ENCODE peak calls at places on chromosomes 5 and 9, in ten cellular contexts. G is ovary, V is GM12891, M is GM12878, F is A549, Q is heart left ventricle, X is erythroblast, A is transverse colon, J is prostate gland, T is Peyer's patch. R is an unnamed sample.

GRCh38 chr9:9949368-9949767 is 663.4 kb downstream of the PTPRD start:
- DNase-seq in G (no peak), V (no peak), M (no peak), F (no peak), Q (no peak), X (no peak), A (no peak), J (no peak), T (no peak), R (no peak)

GRCh38 chr9:110949081-110949480 is 89.2 kb downstream of the LPAR1 start:
- DNase-seq in G (no peak), V (no peak), M (no peak), F (no peak), Q (no peak), X (no peak), A (no peak), J (no peak), T (no peak), R (no peak)

GRCh38 chr9:128894764-128895163 is 12.8 kb downstream of the LRRC8A start:
- DNase-seq in G (no peak), V (no peak), M (no peak), F (no peak), Q (no peak), X (no peak), A (no peak), J (no peak), T (no peak), R (no peak)

GRCh38 chr9:130638278-130639118 is 25.9 kb upstream of the PRDM12 start:
- DNase-seq in G (no peak), V (no peak), M (no peak), F (no peak), Q (no peak), X (no peak), A (no peak), J (no peak), T (no peak), R (no peak)

GRCh38 chr5:102628449-102629175 is 126.5 kb upstream of the PAM start:
- DNase-seq in G (no peak), V (no peak), M (no peak), F (no peak), Q (peak; percentile 34), X (no peak), A (no peak), J (no peak), T (no peak), R (no peak)

GRCh38 chr5:172683696-172684464 is 42.8 kb downstream of the NEURL1B start:
- DNase-seq in G (no peak), V (no peak), M (no peak), F (no peak), Q (no peak), X (peak; percentile 15), A (no peak), J (no peak), T (no peak), R (no peak)

GRCh38 chr5:154366353-154366752 is 79.4 kb upstream of the SAP30L start:
- DNase-seq in G (no peak), V (no peak), M (no peak), F (no peak), Q (no peak), X (no peak), A (no peak), J (no peak), T (no peak), R (no peak)

GRCh38 chr5:2112128-2112808 is 229.5 kb upstream of the IRX4 start:
- DNase-seq in G (no peak), V (no peak), M (no peak), F (no peak), Q (no peak), X (no peak), A (no peak), J (no peak), T (no peak), R (no peak)

GRCh38 chr5:33713087-33713486 is 178.7 kb downstream of the ADAMTS12 start:
- DNase-seq in G (no peak), V (no peak), M (peak; percentile 30), F (no peak), Q (no peak), X (no peak), A (no peak), J (no peak), T (no peak), R (no peak)

GRCh38 chr5:76715734-76716455 is at the start of gene F2R:
- DNase-seq in G (peak; percentile 13), V (peak; percentile 69), M (no peak), F (peak; percentile 79), Q (peak; percentile 79), X (peak; percentile 57), A (peak; percentile 62), J (peak; percentile 20), T (peak; percentile 73), R (no peak)

DNA sequence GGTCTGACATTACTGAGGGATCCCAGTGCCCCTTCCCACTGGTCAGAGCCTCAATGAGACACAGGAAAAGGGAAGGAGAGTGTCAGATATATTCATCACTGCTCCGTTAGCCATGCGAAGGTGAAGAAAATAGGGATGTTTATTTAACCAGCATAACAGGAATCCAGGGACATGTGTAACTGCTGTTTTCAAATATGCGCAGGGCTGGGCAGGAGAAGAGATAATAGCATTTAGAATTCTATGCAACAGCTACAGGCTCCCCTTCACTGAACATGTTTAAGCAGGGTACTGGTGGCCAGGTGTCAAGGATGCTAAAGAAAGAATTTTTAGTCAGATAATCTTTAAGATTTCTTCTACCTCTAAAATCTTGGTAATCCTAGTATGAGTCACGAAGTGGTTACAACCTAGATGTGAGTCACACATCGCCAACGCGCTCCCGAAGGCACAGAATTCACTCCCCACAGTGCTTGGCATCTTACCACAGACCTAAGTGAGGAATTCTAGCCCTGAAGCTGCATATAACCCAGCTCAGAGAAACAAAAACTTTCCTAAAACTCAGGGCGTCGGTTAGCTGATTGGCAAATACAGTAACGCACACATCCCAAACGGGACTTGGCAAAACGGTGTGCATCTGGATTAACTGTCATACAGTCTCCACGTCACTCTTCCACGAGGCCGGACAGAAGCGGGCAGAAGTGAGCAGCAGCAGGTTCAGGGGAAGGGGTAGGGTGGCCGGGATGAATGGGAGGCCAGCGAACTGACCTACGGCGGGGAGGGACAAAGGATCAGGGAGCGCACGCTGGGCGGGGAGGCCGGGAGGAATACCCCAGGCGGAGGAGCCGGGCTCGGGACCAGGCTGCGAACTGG is 1.1 kb downstream of the CTNNAL1 start:
- DNase-seq in G (peak; percentile 55), V (peak; percentile 27), M (no peak), F (peak; percentile 73), Q (peak; percentile 55), X (peak; percentile 88), A (peak; percentile 54), J (peak; percentile 64), T (peak; percentile 64), R (peak; percentile 58)
- TF ChIP-seq POLR2A in G (no peak), V (no peak), M (peak; percentile 54), F (no peak), Q (no peak), X (no peak), A (peak; percentile 26), J (no peak), T (no peak), R (no peak)

DNA sequence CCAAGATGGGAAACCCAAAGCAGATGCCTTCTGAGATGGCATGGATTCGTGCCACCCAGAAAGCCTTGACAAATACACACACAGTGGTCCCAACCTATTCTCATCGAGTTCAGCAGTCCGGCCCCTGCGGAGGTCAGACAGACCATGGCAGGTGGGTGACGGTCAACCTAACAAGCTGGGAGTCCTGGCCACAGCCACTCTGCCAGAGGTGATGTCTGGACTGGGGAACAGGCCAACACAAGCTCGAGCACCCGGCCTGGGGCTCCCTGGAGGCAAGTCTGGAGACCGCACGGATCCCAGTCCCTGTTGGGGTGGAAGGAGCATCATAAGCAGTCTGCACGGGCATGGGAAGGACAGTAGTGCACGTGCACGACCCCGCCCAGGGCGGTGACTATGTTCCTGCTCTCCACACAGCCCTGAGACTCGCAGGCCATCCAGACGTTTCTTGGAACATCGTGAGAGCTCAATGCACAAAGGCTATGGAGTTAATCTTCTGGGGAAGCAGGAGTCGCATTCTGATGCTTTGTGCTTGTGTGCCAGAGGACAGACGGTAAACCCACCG is 45.4 kb upstream of the NOTCH1 start:
- DNase-seq in G (no peak), V (no peak), M (no peak), F (no peak), Q (no peak), X (no peak), A (no peak), J (no peak), T (no peak), R (no peak)
- TF ChIP-seq POLR2A in G (no peak), V (no peak), M (no peak), F (no peak), Q (no peak), X (no peak), A (no peak), J (no peak), T (no peak), R (no peak)

DNA sequence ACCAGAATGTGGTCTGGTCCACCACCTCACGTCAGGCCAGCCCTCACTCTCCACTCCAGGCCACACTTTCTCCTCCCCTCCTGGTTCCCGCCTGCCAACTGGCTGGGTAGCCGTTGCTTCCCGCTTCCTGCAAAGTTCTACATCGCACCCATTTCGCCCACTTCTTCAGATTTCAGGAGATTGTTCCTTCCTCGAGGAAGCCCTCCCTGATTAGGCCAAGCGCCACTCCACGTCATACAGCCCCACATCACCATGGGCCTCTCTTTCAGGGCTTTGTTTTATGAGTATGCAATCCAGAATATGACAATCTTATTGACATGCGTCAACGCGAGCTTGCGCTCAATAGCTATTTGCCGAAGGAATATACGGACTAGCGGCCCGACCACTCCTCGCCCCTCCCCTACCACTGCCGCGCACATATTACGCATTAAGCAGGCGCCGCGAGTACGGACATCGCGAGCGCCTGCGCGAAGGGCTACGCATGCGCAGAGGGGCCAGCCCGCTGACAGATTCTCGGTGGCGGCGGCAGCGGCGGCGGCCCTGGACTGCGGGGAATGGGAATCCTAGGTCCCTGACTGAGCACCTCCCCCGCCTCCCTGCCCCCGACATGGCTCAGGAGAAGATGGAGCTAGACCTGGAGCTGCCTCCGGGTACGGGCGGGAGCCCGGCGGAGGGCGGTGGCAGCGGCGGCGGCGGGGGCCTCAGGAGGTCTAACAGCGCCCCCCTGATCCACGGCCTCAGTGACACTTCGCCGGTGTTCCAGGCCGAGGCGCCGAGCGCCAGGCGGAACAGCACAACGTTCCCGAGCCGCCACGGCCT is 74.7 kb downstream of the PIP5K1B start:
- DNase-seq in G (peak; percentile 93), V (peak; percentile 65), M (peak; percentile 77), F (peak; percentile 63), Q (peak; percentile 97), X (peak; percentile 98), A (peak; percentile 95), J (peak; percentile 85), T (peak; percentile 95), R (peak; percentile 88)
- TF ChIP-seq POLR2A in G (peak; percentile 82), V (peak; percentile 80), M (peak; percentile 93), F (peak; percentile 57), Q (peak; percentile 43), X (peak; percentile 90), A (peak; percentile 86), J (peak; percentile 81), T (peak; percentile 87), R (peak; percentile 75)

DNA sequence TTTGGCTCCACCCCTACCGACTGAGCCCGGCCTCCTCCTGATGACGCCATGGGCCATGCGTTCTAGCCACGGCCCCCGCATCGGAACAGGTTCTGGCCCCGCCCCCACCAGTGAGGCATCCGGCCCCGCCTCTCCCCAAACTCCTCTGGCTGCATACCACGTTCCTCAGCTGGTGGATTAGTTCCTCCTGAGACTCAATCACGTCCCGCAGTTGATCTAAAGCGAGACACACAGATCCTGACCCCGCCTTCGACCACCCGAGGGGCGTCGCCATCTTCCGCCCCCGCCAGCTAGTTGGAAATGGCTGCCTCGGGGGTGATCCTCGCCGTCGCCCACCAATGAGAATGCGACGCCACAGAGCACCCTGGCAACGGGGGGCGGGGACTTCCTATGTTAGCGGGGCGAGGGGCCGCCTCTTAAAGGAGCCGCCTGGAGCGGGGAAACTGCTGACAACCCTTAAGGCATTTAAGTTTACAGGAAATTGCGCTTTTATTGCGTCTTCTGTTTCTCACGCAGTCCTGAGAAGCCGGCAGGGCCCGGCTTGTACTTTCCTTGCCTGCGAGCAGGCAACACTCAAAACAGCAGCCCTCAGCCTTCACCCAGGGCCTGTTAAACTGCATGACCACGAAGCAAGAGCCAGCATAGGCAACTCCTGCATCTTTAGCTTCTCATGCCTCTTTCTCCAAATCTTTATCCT is at the start of gene SPATA24:
- DNase-seq in G (peak; percentile 96), V (peak; percentile 88), M (peak; percentile 95), F (peak; percentile 97), Q (peak; percentile 99), X (peak; percentile 94), A (peak; percentile 98), J (peak; percentile 97), T (peak; percentile 97), R (peak; percentile 97)
- TF ChIP-seq POLR2A in G (peak; percentile 43), V (peak; percentile 40), M (peak; percentile 78), F (peak; percentile 36), Q (no peak), X (peak; percentile 42), A (peak; percentile 50), J (peak; percentile 9), T (no peak), R (no peak)